ENCODE peak calls at places on chromosomes 11 and 22, in four cellular contexts. Q, S, Y and E are unnamed samples.

GRCh38 chr11:1129143-1129665 is 28.5 kb upstream of the MUC5AC start:
- DNase-seq in Q (no peak), S (peak; percentile 8), Y (no peak), E (no peak)

GRCh38 chr11:116930177-116930576 is 92.8 kb upstream of the APOA1 start:
- DNase-seq in Y (peak; percentile 21), Q (no peak), S (no peak), E (no peak)

GRCh38 chr11:108965602-108966001 is 300.7 kb downstream of the DDX10 start:
- DNase-seq in S (no peak), Y (no peak), Q (no peak), E (no peak)

GRCh38 chr22:37229805-37230672 is 14.0 kb downstream of the RAC2 start:
- DNase-seq in Y (no peak), S (no peak), Q (peak; percentile 80), E (no peak)

GRCh38 chr11:14041565-14041964 is 79.0 kb downstream of the SPON1 start:
- DNase-seq in Q (no peak), Y (no peak), S (no peak), E (no peak)

GRCh38 chr11:66228521-66228920 is 39.9 kb upstream of the RAB1B start:
- DNase-seq in Y (no peak), S (peak; percentile 48), Q (no peak), E (peak; percentile 15)

GRCh38 chr11:59801160-59801706 is 9.3 kb downstream of the MRPL16 start:
- DNase-seq in Q (no peak), S (no peak), Y (no peak), E (no peak)

GRCh38 chr11:59600234-59600633 is 15.3 kb downstream of the OSBP start:
- DNase-seq in S (no peak), Q (no peak), Y (no peak), E (no peak)

GRCh38 chr11:78645226-78646202 is 70.8 kb upstream of the NARS2 start:
- DNase-seq in S (peak; percentile 87), Y (peak; percentile 63), Q (peak; percentile 76), E (peak; percentile 77)

GRCh38 chr22:45105281-45105700 is 58.4 kb upstream of the NUP50 start:
- DNase-seq in Y (peak; percentile 35), Q (no peak), S (no peak), E (no peak)

GRCh38 chr11:75320046-75320618 is 31.3 kb downstream of the ARRB1 start:
- DNase-seq in Q (no peak), S (no peak), Y (no peak), E (no peak)

GRCh38 chr11:47918882-47919495 is 61.4 kb upstream of the PTPRJ start:
- DNase-seq in Q (no peak), Y (no peak), S (no peak), E (no peak)

GRCh38 chr11:132493786-132494185 is 1038.5 kb downstream of the OPCML start:
- DNase-seq in S (no peak), Q (no peak), Y (no peak), E (no peak)

GRCh38 chr11:2294340-2295290 is 7.1 kb downstream of the C11orf21 start:
- DNase-seq in S (no peak), Y (no peak), Q (no peak), E (peak; percentile 13)

GRCh38 chr11:44973634-44974401 is 23.1 kb upstream of the TP53I11 start:
- DNase-seq in Q (no peak), S (no peak), Y (no peak), E (no peak)

GRCh38 chr11:64598797-64599697 is 8.0 kb downstream of the SLC22A12 start:
- DNase-seq in Y (no peak), Q (no peak), S (no peak), E (no peak)

GRCh38 chr11:74739546-74740270 is 8.5 kb upstream of the CHRDL2 start:
- DNase-seq in Q (peak; percentile 78), Y (peak; percentile 69), S (peak; percentile 62), E (peak; percentile 46)

GRCh38 chr11:16816358-16817270 is 78.2 kb downstream of the C11orf58 start:
- DNase-seq in Q (no peak), S (no peak), Y (no peak), E (no peak)

GRCh38 chr11:3220521-3221407 is 2.2 kb upstream of the MRGPRG start:
- DNase-seq in Q (no peak), Y (no peak), S (peak; percentile 11), E (no peak)

GRCh38 chr11:100776212-100776896 is 89.3 kb downstream of the ARHGAP42 start:
- DNase-seq in S (no peak), Y (peak; percentile 74), Q (no peak), E (no peak)

GRCh38 chr22:37260939-37261338 is 16.9 kb upstream of the RAC2 start:
- DNase-seq in S (peak; percentile 74), Y (peak; percentile 25), Q (peak; percentile 73), E (no peak)

GRCh38 chr11:65445101-65445603 is 22.6 kb downstream of the NEAT1 start:
- DNase-seq in Q (no peak), Y (no peak), S (no peak), E (no peak)

GRCh38 chr11:102760355-102761035 is 19.9 kb downstream of the MMP10 start:
- DNase-seq in Q (no peak), Y (no peak), S (no peak), E (no peak)

GRCh38 chr11:34652191-34652958 is 31.5 kb downstream of the EHF start:
- DNase-seq in Q (peak; percentile 67), Y (no peak), S (no peak), E (no peak)

GRCh38 chr11:57546869-57547518 is 9.6 kb downstream of the SMTNL1 start:
- DNase-seq in S (peak; percentile 39), Y (peak; percentile 75), Q (peak; percentile 66), E (no peak)

GRCh38 chr11:86515297-86516094 is 140.8 kb downstream of the CCDC81 start:
- DNase-seq in Y (no peak), Q (no peak), S (no peak), E (no peak)
- TF ChIP-seq ATF2 in Y (no peak), Q (no peak), S (no peak), E (no peak)

GRCh38 chr11:69194396-69194795 is 38.7 kb downstream of the SMIM38 start:
- DNase-seq in Y (no peak), S (no peak), Q (no peak), E (no peak)
- TF ChIP-seq JUN in Y (no peak), S (no peak), Q (no peak), E (no peak)

GRCh38 chr22:49673048-49673447 is 154.6 kb downstream of the BRD1 start:
- DNase-seq in Q (no peak), S (no peak), Y (no peak), E (peak; percentile 40)
- TF ChIP-seq ATF3 in Q (no peak), S (no peak), Y (no peak), E (no peak)

GRCh38 chr11:26350002-26350401 is 18.1 kb downstream of the ANO3 start:
- DNase-seq in S (no peak), Q (no peak), Y (no peak), E (no peak)

GRCh38 chr11:26348776-26349175 is 16.8 kb downstream of the ANO3 start:
- DNase-seq in S (no peak), Q (no peak), Y (no peak), E (no peak)

GRCh38 chr11:26344647-26345046 is 12.7 kb downstream of the ANO3 start:
- DNase-seq in Q (no peak), Y (no peak), S (no peak), E (no peak)
- TF ChIP-seq ATF2 in Q (no peak), Y (no peak), S (no peak), E (no peak)

DNA sequence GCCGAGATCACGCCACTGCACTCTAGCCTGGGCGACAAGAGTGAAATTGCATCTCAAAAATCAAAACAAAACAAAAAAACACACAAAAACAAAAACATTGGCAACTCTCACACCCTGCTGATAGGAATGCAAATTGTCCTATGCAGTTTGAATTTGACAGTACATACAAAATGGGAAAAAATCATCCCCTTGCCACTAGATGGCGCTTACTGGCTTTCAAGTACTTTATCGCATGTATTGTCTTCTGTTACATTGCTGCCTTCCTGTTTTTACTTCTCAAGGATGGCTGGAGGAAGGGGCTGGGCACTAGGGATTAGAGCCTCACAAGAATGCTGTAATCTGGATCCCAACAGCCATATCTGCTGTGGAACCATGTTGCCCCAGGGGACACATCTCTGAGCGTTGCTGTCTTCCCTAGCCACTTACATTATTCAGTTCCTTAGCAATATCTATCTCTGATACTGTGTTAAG is 59.4 kb upstream of the A4GALT start:
- DNase-seq in Y (peak; percentile 87), Q (peak; percentile 83), S (peak; percentile 42), E (peak; percentile 39)
- TF ChIP-seq JUN in Y (no peak), Q (no peak), S (no peak), E (no peak)

GRCh38 chr11:70851308-70851707 is 401.1 kb downstream of the SHANK2 start:
- DNase-seq in Y (no peak), S (no peak), Q (no peak), E (no peak)

GRCh38 chr11:70854891-70855556 is 397.4 kb downstream of the SHANK2 start:
- DNase-seq in Y (no peak), S (no peak), Q (no peak), E (no peak)

GRCh38 chr11:70851907-70852306 is 400.5 kb downstream of the SHANK2 start:
- DNase-seq in Q (no peak), Y (no peak), S (no peak), E (no peak)

GRCh38 chr11:70854201-70854600 is 398.2 kb downstream of the SHANK2 start:
- DNase-seq in S (no peak), Y (no peak), Q (no peak), E (no peak)

DNA sequence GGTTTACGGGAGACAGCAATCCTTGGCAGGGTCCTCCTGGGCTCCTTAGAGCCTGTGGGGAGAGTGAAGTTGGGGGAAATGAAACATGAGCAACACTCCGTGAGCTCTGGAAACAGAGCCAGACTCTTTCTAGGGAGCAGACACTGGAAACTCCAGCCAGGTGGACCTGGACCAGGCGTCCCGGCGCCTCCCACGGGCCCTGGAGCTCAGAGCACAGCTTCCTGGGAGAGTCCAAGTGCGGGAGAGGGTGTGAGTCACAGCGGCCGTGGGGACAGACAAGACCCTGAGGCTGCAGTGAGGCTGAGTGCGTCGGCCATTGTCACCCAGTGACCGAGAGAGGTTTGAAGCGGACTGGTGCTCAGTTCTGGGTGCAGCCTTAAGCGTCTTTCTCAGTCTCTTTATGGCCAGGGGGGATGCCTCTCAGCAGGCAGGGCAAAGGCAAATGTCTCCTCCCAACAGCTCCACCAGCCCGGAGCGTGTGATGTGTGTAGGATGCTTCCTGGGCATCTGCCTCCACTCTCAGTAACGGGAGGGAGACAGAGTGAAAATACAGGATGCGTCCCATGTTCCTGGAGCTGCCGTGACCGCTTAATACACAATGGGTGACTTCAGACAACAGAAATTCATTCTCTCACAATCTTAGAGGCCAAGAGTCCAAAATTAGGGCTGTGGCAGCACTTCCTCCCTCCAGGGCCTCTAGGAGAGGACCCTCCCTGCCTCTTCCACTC is 399.1 kb downstream of the SHANK2 start:
- DNase-seq in Q (no peak), Y (no peak), S (no peak), E (no peak)
- TF ChIP-seq ATF3 in Q (no peak), Y (no peak), S (no peak), E (no peak)

DNA sequence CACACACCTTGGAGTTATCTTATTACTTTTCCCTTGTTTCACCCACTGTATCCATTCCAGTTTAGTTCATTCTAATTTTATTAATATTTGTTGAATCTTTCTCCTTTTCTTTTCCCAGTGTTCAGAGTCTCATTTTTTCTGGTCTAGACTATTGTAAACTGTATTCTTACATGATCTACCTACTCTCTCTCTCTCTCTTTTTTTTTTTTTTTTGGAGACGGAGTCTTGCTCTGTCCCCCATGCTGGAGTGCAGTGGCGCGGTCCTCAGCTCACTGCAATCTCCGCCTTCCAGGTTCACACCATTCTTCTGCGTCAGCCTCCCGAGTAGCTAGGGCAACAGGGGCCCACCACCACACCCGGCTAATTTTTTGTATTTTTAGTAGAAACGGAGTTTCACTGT is 2.1 kb downstream of the ANKRD42 start:
- DNase-seq in S (no peak), Y (no peak), Q (no peak), E (no peak)
- TF ChIP-seq ATF2 in S (no peak), Y (no peak), Q (no peak), E (no peak)